ENCODE peak calls at places on chromosomes 12 and 14, in five cellular contexts. S, M, J, H and K are unnamed samples.

GRCh38 chr12:13627536-13627935 is 353.9 kb downstream of the GRIN2B start:
- DNase-seq in M (no peak), J (no peak), S (no peak), H (no peak), K (no peak)

GRCh38 chr14:92502541-92503286 is 10.9 kb upstream of the RIN3 start:
- DNase-seq in J (no peak), M (no peak), H (no peak), S (no peak), K (no peak)

GRCh38 chr14:94349276-94349675 is 26.1 kb upstream of the SERPINA6 start:
- DNase-seq in M (no peak), H (no peak), J (no peak), S (no peak), K (no peak)

GRCh38 chr12:77888611-77889010 is 57.9 kb downstream of the NAV3 start:
- DNase-seq in H (no peak), M (no peak), J (no peak), S (no peak), K (no peak)

GRCh38 chr12:111673503-111673902 is 12.3 kb downstream of the BRAP start:
- DNase-seq in H (no peak), M (no peak), J (no peak), S (no peak), K (no peak)

GRCh38 chr14:58660407-58660806 is 22.6 kb downstream of the DACT1 start:
- DNase-seq in J (no peak), M (no peak), S (no peak), H (no peak), K (no peak)

GRCh38 chr12:25692115-25693035 is 139.3 kb upstream of the LMNTD1 start:
- DNase-seq in H (no peak), M (no peak), S (no peak), J (no peak), K (peak; percentile 75)

GRCh38 chr12:5099136-5099535 is 55.5 kb downstream of the KCNA5 start:
- DNase-seq in H (no peak), J (no peak), M (no peak), S (no peak), K (no peak)

GRCh38 chr12:31585271-31585670 is 5.7 kb downstream of the DENND5B start:
- DNase-seq in H (no peak), M (no peak), J (no peak), S (no peak), K (no peak)

GRCh38 chr14:77442196-77442595 is 15.2 kb downstream of the VIPAS39 start:
- DNase-seq in S (no peak), M (no peak), H (no peak), J (no peak), K (no peak)

GRCh38 chr14:23028800-23029199 is 5.9 kb downstream of the PSMB5 start:
- DNase-seq in H (no peak), M (no peak), S (no peak), J (no peak), K (no peak)

GRCh38 chr12:122947352-122947792 is 18.9 kb downstream of the ABCB9 start:
- DNase-seq in H (peak; percentile 68), S (peak; percentile 74), M (peak; percentile 62), J (peak; percentile 67), K (no peak)

GRCh38 chr12:57515934-57516541 is 4.3 kb downstream of the DDIT3 start:
- DNase-seq in S (no peak), J (no peak), M (no peak), H (no peak), K (no peak)

GRCh38 chr12:57515468-57515933 is 4.8 kb downstream of the DDIT3 start:
- DNase-seq in H (no peak), J (no peak), M (no peak), S (no peak), K (no peak)

GRCh38 chr12:57517187-57517586 is 3.1 kb downstream of the DDIT3 start:
- DNase-seq in S (no peak), M (no peak), H (no peak), J (no peak), K (no peak)

GRCh38 chr12:57518176-57518919 is 2.0 kb downstream of the DDIT3 start:
- DNase-seq in H (no peak), J (no peak), M (no peak), S (no peak), K (no peak)

DNA sequence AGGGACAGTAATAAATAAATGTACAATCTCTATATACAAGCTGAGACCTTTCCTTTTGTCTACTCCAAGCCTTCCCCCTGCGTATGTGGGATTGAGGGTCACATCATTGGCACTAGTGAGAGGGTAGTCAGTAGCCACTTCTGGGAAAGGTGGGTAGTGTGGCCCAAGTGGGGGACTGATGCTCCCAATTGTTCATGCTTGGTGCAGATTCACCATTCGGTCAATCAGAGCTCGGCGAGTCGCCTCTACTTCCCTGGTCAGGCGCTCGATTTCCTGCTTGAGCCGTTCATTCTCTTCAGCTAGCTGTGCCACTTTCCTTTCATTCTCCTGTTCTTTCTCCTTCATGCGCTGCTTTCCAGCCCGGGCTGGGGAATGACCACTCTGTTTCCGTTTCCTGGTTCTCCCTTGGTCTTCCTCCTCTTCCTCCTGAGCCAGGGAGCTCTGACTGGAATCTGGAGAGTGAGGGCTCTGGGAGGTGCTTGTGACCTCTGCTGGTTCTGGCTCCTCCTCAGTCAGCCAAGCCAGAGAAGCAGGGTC is 3.6 kb downstream of the DDIT3 start:
- DNase-seq in S (no peak), H (no peak), J (no peak), M (no peak), K (no peak)
- H3K4me3 ChIP-seq in S (no peak overlapping the region), H (no peak overlapping the region), J (no peak overlapping the region), M (no peak overlapping the region), K (no peak overlapping the region)

DNA sequence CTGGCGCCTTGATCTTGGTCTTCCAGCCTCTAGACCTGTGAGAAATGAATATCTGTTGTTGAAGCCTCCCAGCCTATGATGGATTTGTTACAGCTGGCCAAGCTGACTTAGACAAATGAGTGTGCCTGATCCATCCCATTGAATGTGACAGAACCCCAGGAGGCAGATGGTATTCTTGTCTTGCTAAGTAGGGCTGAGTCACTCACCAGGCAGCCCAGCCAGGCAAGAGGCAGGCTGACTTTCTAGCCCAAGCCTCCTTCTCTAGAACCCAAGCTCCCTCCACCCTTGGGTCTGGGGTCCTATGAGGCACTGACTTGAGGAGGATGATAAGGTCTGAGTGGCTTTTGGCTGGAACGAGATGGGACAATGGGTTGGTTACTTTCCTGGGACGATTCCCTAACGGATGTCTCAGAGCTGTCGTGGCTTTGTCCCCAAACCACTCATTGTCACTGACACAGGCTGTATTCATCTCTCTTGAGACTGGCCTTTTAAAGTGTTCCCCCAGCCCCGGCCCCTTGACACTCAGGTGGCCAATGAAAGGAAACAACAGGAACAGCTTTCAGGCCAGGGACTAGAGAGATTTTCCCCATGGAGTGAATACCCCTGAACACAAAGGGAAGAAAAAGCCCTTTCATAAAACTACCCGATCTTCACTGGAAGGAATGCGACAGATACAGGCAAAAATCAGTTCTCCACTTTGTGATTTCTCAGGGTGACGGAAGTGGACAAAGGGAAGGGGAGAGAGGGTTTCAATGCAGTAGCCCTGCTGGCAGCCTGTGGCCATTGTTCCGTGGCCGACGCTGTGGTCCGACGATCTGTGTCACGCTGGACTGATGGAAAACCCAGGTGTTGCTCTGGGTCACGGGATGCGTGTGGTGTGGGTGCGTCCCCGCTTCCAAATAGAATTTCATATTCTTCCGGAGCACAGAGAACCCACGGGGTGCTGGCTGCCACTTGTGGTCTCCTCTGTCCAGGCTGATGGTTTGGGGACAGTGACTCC is 264.3 kb downstream of the AACS start:
- DNase-seq in H (no peak), J (no peak), M (no peak), S (no peak), K (no peak)
- H3K27ac ChIP-seq in H (no peak overlapping the region), J (no peak overlapping the region), M (no peak overlapping the region), S (no peak overlapping the region), K (peak overlapping the region; percentile 88)

GRCh38 chr14:105446971-105447370 is 27.3 kb downstream of the MTA1 start:
- DNase-seq in J (no peak), H (no peak), S (no peak), M (peak; percentile 22), K (no peak)
- H3K4me3 ChIP-seq in J (no peak overlapping the region), H (no peak overlapping the region), S (no peak overlapping the region), M (no peak overlapping the region), K (no peak overlapping the region)

GRCh38 chr12:619346-619745 is 43.9 kb downstream of the NINJ2 start:
- DNase-seq in M (no peak), H (no peak), J (no peak), S (peak; percentile 68), K (no peak)
- H3K27ac ChIP-seq in M (no peak overlapping the region), H (no peak overlapping the region), J (peak overlapping the region; percentile 50), S (peak overlapping the region; percentile 68), K (no peak overlapping the region)